ENCODE peak calls at places on chromosomes 13 and 19, in seven cellular contexts. G is AG09319, U is mesothelial cell of epicardium, V is neural crest cell, L is endodermal cell, A is HepG2, W is PC-3. R is an unnamed sample.

GRCh38 chr19:42553292-42554045 is 25.2 kb upstream of the CEACAM1 start:
- DNase-seq in G (peak), U (peak), V (no peak), L (no peak), A (peak), W (peak), R (no peak)

GRCh38 chr13:39970177-39970846 is 314.9 kb downstream of the COG6 start:
- DNase-seq in G (no peak), U (no peak), V (no peak), L (no peak), A (no peak), W (no peak), R (no peak)

GRCh38 chr13:64087624-64088023 is 2672.0 kb upstream of the PCDH20 start:
- DNase-seq in G (no peak), U (no peak), V (no peak), L (no peak), A (no peak), W (no peak), R (no peak)

GRCh38 chr13:35260316-35260715 is 216.2 kb downstream of the MAB21L1 start:
- DNase-seq in G (no peak), U (no peak), V (no peak), L (no peak), A (no peak), W (no peak), R (no peak)

GRCh38 chr13:50697746-50698526 is 145.6 kb downstream of the DLEU7 start:
- DNase-seq in G (no peak), U (no peak), V (no peak), L (no peak), A (no peak), W (no peak), R (no peak)

GRCh38 chr13:35164324-35164932 is 222.4 kb downstream of the NBEA start:
- DNase-seq in G (no peak), U (no peak), V (no peak), L (no peak), A (peak), W (peak), R (no peak)

GRCh38 chr19:41957838-41958366 is 1.2 kb downstream of the RABAC1 start:
- DNase-seq in G (peak), U (peak), V (peak), L (peak), A (peak), W (peak), R (peak)

GRCh38 chr13:98068511-98068910 is 74.4 kb upstream of the FARP1 start:
- DNase-seq in G (no peak), U (no peak), V (no peak), L (no peak), A (no peak), W (no peak), R (no peak)

GRCh38 chr19:14722127-14722526 is 32.3 kb downstream of the ZNF333 start:
- DNase-seq in G (no peak), U (no peak), V (no peak), L (peak), A (no peak), W (no peak), R (no peak)

GRCh38 chr19:3710265-3710812 is 2.2 kb downstream of the TJP3 start:
- DNase-seq in G (no peak), U (no peak), V (no peak), L (peak), A (peak), W (peak), R (no peak)

GRCh38 chr19:49758292-49758691 is 4.8 kb downstream of the TSKS start:
- DNase-seq in G (no peak), U (no peak), V (no peak), L (peak), A (no peak), W (peak), R (no peak)

GRCh38 chr13:26067601-26068000 is 15.8 kb upstream of the SHISA2 start:
- DNase-seq in G (no peak), U (no peak), V (no peak), L (no peak), A (no peak), W (peak), R (no peak)

GRCh38 chr13:111623743-111624505 is 303.5 kb downstream of the TEX29 start:
- DNase-seq in G (no peak), U (no peak), V (no peak), L (no peak), A (no peak), W (no peak), R (no peak)

GRCh38 chr13:37531054-37531453 is 67.5 kb downstream of the POSTN start:
- DNase-seq in G (peak), U (no peak), V (no peak), L (no peak), A (no peak), W (no peak), R (no peak)

GRCh38 chr19:23304238-23304637 is 54.0 kb upstream of the ZNF724 start:
- DNase-seq in G (no peak), U (no peak), V (no peak), L (no peak), A (no peak), W (no peak), R (no peak)

GRCh38 chr19:9362905-9363304 is at the start of gene ZNF177:
- DNase-seq in G (no peak), U (no peak), V (no peak), L (no peak), A (no peak), W (no peak), R (no peak)

GRCh38 chr13:38990693-38991092 is at the start of gene STOML3:
- DNase-seq in G (no peak), U (no peak), V (no peak), L (no peak), A (no peak), W (no peak), R (no peak)

GRCh38 chr13:30829788-30830637 is 76.1 kb upstream of the MEDAG start:
- DNase-seq in G (no peak), U (no peak), V (no peak), L (no peak), A (peak), W (peak), R (no peak)

GRCh38 chr19:5080809-5081208 is 111.9 kb downstream of the KDM4B start:
- DNase-seq in G (no peak), U (no peak), V (no peak), L (no peak), A (no peak), W (no peak), R (no peak)

GRCh38 chr13:31322025-31322424 is 122.2 kb downstream of the B3GLCT start:
- DNase-seq in G (peak), U (no peak), V (no peak), L (no peak), A (no peak), W (no peak), R (no peak)

GRCh38 chr13:80430561-80430960 is 89.6 kb upstream of the SPRY2 start:
- DNase-seq in G (no peak), U (no peak), V (no peak), L (no peak), A (no peak), W (peak), R (no peak)

GRCh38 chr13:37407156-37407555 is 191.4 kb downstream of the POSTN start:
- DNase-seq in G (no peak), U (no peak), V (no peak), L (no peak), A (no peak), W (no peak), R (no peak)

GRCh38 chr19:44722131-44723121 is 23.5 kb downstream of the CEACAM16 start:
- DNase-seq in G (no peak), U (no peak), V (no peak), L (no peak), A (no peak), W (no peak), R (no peak)

GRCh38 chr13:97254809-97255208 is 32.7 kb downstream of the MBNL2 start:
- DNase-seq in G (no peak), U (no peak), V (no peak), L (no peak), A (no peak), W (peak), R (no peak)

GRCh38 chr19:57473646-57474045 is 3.7 kb downstream of the ZNF772 start:
- DNase-seq in G (no peak), U (no peak), V (no peak), L (no peak), A (no peak), W (no peak), R (no peak)

GRCh38 chr19:39951065-39951650 is 16.7 kb upstream of the FCGBP start:
- DNase-seq in G (no peak), U (peak), V (no peak), L (no peak), A (no peak), W (no peak), R (no peak)

GRCh38 chr13:102042746-102043145 is 359.1 kb downstream of the FGF14 start:
- DNase-seq in G (no peak), U (no peak), V (no peak), L (no peak), A (no peak), W (no peak), R (no peak)

DNA sequence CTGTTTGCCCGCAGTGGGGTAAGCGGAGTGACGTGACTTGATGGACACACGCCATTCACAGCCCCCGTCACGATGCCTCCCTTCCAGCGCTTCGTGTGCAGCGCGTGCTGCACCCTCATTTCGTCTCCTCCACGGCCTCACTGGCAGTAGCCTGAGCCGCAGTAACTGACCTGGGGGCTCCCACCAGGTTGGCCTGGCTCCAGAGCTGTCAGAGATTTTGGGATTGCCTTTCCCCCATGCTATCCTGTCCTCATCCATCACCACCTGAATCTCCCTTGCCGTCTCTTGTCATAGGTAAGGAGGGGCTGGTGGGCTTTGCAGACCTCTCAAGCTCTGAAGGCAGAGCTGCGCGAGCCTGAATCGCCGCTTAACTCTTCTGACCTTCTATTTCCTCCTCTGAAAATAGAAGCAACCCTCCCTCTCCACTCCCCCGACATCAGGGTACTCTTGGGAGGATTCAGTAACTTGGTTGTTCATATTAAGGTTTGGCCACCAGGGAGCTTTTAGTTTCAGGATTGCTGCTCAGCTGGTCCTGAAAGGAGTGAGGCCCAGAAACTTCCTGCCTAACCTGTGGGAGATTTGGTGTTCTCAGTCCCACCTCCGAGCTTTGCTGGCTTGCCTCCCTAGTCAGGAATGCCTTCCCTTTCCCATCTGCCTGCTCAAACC is 27.9 kb downstream of the SIGLEC5 start:
- DNase-seq in G (no peak), U (no peak), V (no peak), L (no peak), A (no peak), W (no peak), R (no peak)
- TF ChIP-seq CTCF in G (no peak), U (no peak), V (no peak), L (no peak), A (no peak), W (no peak), R (no peak)

GRCh38 chr19:32688315-32688714 is 3.3 kb upstream of the NUDT19 start:
- DNase-seq in G (no peak), U (no peak), V (no peak), L (no peak), A (no peak), W (no peak), R (no peak)

GRCh38 chr19:32687681-32688080 is 3.9 kb upstream of the NUDT19 start:
- DNase-seq in G (no peak), U (no peak), V (no peak), L (no peak), A (no peak), W (no peak), R (no peak)

GRCh38 chr19:32692727-32693061 is 1.1 kb downstream of the NUDT19 start:
- DNase-seq in G (no peak), U (no peak), V (no peak), L (no peak), A (no peak), W (no peak), R (no peak)

GRCh38 chr19:32691291-32691951 is at the start of gene NUDT19:
- DNase-seq in G (peak), U (peak), V (peak), L (no peak), A (peak), W (peak), R (no peak)

GRCh38 chr19:32691952-32692726 is 518 bp downstream of the NUDT19 start:
- DNase-seq in G (peak), U (peak), V (peak), L (peak), A (no peak), W (peak), R (peak)
- TF ChIP-seq CTCF in G (no peak), U (no peak), V (no peak), L (no peak), A (no peak), W (no peak), R (no peak)

GRCh38 chr19:12513531-12514061 is 29.0 kb upstream of the ZNF709 start:
- DNase-seq in G (no peak), U (no peak), V (no peak), L (peak), A (no peak), W (no peak), R (no peak)
- TF ChIP-seq CTCF in G (no peak), U (no peak), V (no peak), L (peak), A (no peak), W (no peak), R (no peak)

DNA sequence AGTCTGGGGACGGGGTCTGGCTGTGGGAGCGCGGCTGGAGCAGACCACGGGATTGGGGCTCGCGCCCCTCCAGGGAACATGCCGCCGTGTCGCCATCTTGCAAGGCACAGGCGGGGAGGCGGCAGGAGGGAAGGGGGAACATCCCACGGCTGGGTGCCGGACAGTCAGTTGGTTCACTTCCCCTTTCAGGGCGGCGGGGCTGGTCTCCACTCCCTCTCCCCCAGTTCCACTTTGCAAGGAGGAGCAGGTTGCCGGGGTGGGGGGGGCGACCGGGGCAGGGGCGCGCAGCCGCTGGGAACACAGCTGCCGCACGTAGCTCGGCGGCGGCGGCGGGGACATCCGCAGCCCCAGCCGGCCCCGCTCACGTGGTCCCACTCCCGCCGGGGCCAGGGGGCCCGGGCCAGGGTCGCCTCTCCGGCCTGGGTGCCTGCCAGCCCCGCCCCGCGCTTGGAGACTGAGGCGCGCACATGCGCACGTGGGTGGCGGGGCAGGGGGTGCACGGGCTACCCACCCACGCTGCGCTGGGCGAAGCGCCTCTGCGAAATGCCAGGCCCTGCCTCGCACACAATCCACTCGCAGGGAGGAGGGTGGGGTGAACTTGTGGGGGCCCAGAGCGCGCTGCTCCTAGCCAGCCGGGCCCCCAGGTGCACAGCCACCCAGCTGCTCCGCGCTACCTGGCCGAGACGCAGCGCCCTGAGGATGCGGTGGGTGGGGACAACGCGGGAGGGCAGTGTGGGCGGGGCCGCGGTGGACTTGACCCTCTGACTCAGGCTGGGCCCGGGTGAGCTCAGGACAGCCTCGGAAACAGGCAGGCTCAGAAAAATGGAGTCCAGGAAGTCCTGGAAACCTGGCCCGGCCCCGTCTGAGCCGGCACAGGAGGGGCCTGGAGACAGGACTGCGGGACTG is 6.4 kb downstream of the KLF16 start:
- DNase-seq in G (no peak), U (no peak), V (no peak), L (peak), A (peak), W (peak), R (peak)
- TF ChIP-seq CTCF in G (no peak), U (no peak), V (no peak), L (no peak), A (peak), W (no peak), R (no peak)

GRCh38 chr13:77333521-77334083 is 6.7 kb upstream of the MYCBP2 start:
- DNase-seq in G (no peak), U (no peak), V (no peak), L (no peak), A (no peak), W (no peak), R (no peak)

GRCh38 chr13:77338329-77338728 is 11.4 kb upstream of the MYCBP2 start:
- DNase-seq in G (no peak), U (no peak), V (no peak), L (no peak), A (no peak), W (no peak), R (no peak)

GRCh38 chr13:77338961-77339401 is 12.1 kb upstream of the MYCBP2 start:
- DNase-seq in G (no peak), U (no peak), V (no peak), L (no peak), A (no peak), W (no peak), R (no peak)

GRCh38 chr13:77339408-77339807 is 12.5 kb upstream of the MYCBP2 start:
- DNase-seq in G (no peak), U (no peak), V (no peak), L (no peak), A (no peak), W (no peak), R (no peak)

GRCh38 chr13:77337159-77337558 is 10.3 kb upstream of the MYCBP2 start:
- DNase-seq in G (no peak), U (no peak), V (no peak), L (no peak), A (no peak), W (no peak), R (no peak)
- TF ChIP-seq CTCF in G (no peak), U (no peak), V (no peak), L (peak), A (peak), W (no peak), R (no peak)

R was measured in endothelial cell.